ENCODE peak calls at places on chromosomes 5 and 9, in six cellular contexts. N is Peyer's patch, S is IMR-90, U is fibroblast of the aortic adventitia, A is lower leg skin, Z is dorsolateral prefrontal cortex. E is an unnamed sample.

GRCh38 chr5:81256766-81257165 is 23.6 kb downstream of the CKMT2 start:
- DNase-seq in S (no peak), U (no peak), Z (no peak), N (no peak), A (no peak), E (no peak)

GRCh38 chr9:9523476-9523875 is 1089.3 kb downstream of the PTPRD start:
- DNase-seq in N (no peak), U (no peak), A (no peak), S (no peak), Z (no peak), E (no peak)

GRCh38 chr9:98175762-98176161 is 16.7 kb downstream of the CORO2A start:
- DNase-seq in Z (no peak), N (no peak), A (no peak), U (no peak), S (no peak), E (no peak)

GRCh38 chr5:103434057-103434456 is 128.5 kb downstream of the NUDT12 start:
- DNase-seq in U (no peak), N (no peak), A (no peak), S (no peak), Z (no peak), E (no peak)

GRCh38 chr5:115126303-115126702 is 43.4 kb downstream of the TRIM36 start:
- DNase-seq in Z (no peak), U (no peak), N (no peak), A (no peak), S (peak), E (no peak)

GRCh38 chr9:105021917-105022316 is 94.0 kb upstream of the ABCA1 start:
- DNase-seq in N (no peak), S (no peak), A (no peak), Z (no peak), U (no peak), E (no peak)

GRCh38 chr5:72895758-72896157 is 60.1 kb upstream of the FCHO2 start:
- DNase-seq in U (no peak), N (no peak), S (no peak), A (no peak), Z (no peak), E (no peak)

GRCh38 chr9:135516132-135516860 is 4.9 kb upstream of the LCN1 start:
- DNase-seq in Z (no peak), U (no peak), N (no peak), A (peak), S (no peak), E (no peak)

GRCh38 chr9:134913713-134914500 is 3.8 kb downstream of the FCN1 start:
- DNase-seq in U (no peak), Z (no peak), A (peak), N (no peak), S (no peak), E (no peak)

GRCh38 chr9:36163049-36163839 is 5.9 kb upstream of the CCIN start:
- DNase-seq in Z (peak), N (no peak), A (no peak), S (peak), U (peak), E (no peak)

GRCh38 chr5:60779431-60779830 is 64.6 kb downstream of the ELOVL7 start:
- DNase-seq in N (no peak), A (no peak), U (no peak), S (no peak), Z (no peak), E (no peak)

GRCh38 chr9:33159058-33159759 is 7.9 kb downstream of the B4GALT1 start:
- DNase-seq in A (peak), S (peak), U (peak), N (peak), Z (no peak), E (peak)

GRCh38 chr5:150469718-150470470 is 20.4 kb upstream of the RPS14 start:
- DNase-seq in Z (no peak), N (no peak), S (peak), U (peak), A (no peak), E (no peak)

GRCh38 chr9:33076031-33076359 is 479 bp downstream of the SMU1 start:
- DNase-seq in N (no peak), U (no peak), A (no peak), Z (no peak), S (peak), E (no peak)

GRCh38 chr5:32123889-32124676 is 50.0 kb downstream of the GOLPH3 start:
- DNase-seq in N (no peak), U (no peak), A (no peak), Z (no peak), S (no peak), E (no peak)

GRCh38 chr5:54965806-54966205 is 19.6 kb downstream of the ESM1 start:
- DNase-seq in U (no peak), A (no peak), N (no peak), S (no peak), Z (no peak), E (no peak)

GRCh38 chr5:54956922-54957321 is 28.5 kb downstream of the ESM1 start:
- DNase-seq in U (peak), A (no peak), Z (no peak), N (no peak), S (no peak), E (no peak)

GRCh38 chr5:54964405-54964804 is 21.0 kb downstream of the ESM1 start:
- DNase-seq in A (no peak), U (no peak), Z (no peak), N (no peak), S (no peak), E (no peak)

GRCh38 chr5:54959673-54960418 is 25.5 kb downstream of the ESM1 start:
- DNase-seq in S (no peak), A (no peak), U (no peak), N (no peak), Z (no peak), E (no peak)
- TF ChIP-seq CTCF in S (peak), A (no peak), U (peak), N (no peak), Z (no peak), E (no peak)

GRCh38 chr9:130450344-130451003 is 5.7 kb downstream of the ASS1 start:
- DNase-seq in Z (no peak), S (no peak), N (peak), A (no peak), U (no peak), E (no peak)

GRCh38 chr9:130451004-130451390 is 6.2 kb downstream of the ASS1 start:
- DNase-seq in S (no peak), A (no peak), U (no peak), Z (no peak), N (no peak), E (no peak)

GRCh38 chr9:130453487-130453886 is 8.7 kb downstream of the ASS1 start:
- DNase-seq in N (peak), Z (no peak), A (no peak), S (peak), U (peak), E (no peak)

GRCh38 chr9:130452835-130453234 is 8.1 kb downstream of the ASS1 start:
- DNase-seq in U (no peak), N (no peak), S (no peak), Z (no peak), A (no peak), E (no peak)

DNA sequence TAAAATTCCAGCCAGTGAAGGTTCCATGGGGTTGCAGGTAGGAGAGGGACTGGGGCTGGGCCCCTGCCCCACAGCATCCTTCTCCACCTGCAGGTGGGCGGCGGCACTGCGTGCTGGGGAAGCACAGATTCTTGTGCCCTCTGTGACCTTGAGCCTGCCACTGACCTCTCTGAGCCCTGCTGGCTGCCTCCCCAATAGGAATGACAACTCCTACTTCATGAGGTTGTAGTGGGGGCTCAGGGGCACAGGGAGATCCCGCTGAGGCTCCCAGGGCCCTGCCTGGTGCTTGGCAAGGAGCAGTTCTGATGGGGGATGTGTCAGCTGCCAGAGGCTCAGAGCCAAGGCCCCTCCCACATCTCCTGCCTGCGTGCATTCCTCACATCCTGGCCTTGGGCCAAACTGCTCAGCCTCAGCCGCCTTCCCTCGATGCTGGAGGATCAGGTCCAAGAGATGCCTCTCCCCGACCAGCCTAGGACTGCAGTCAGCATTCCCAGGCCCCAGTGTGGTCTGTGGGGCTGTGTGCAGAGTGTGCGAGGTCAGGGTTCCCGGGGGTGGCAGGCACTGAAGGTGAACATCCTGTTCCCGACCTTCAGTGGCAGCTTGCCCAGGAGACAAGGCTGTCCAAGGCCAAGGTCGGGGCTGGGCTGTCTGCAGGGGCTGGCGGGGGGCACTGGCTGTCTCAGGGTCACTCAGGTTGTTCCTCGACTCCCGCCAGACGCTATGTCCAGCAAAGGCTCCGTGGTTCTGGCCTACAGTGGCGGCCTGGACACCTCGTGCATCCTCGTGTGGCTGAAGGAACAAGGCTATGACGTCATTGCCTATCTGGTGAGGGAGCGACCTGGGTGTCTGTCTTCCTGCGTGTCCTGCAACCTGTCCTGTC is 7.0 kb downstream of the ASS1 start:
- DNase-seq in A (peak), U (peak), Z (peak), S (peak), N (peak), E (peak)
- TF ChIP-seq CTCF in A (no peak), U (peak), Z (no peak), S (peak), N (peak), E (no peak)

DNA sequence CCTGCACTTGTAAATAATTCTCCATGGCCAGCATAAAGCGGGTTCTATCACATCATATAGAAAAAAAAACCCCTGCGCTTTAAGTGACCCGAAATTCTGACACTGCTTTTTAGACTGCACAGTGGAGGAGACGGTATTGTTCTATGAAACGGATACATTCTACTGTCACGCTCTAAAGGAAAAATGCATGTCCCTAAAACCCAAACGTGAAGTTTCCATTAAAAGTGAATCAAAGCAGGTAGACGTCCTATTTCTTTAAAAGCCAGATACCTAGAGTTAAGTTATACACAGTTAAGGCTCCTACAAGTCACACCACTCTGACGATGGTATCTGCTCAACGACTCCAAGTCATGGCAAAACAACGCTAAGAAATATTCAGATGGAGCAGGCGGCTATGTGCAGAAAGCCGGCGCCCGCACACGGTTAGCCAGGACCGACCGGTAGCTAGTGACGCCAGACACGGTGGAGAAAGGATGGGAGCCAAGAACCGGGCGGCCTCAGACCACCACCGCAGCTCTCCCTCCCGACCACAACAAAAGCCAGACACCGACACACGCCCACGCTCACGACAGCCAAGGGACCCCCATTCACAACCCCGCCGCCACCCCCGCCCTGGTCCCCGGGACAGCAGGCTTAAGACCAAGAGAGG is 752 bp downstream of the SKP1 start:
- DNase-seq in U (peak), A (no peak), S (peak), N (no peak), Z (no peak), E (no peak)
- TF ChIP-seq CTCF in U (no peak), A (no peak), S (no peak), N (no peak), Z (no peak), E (no peak)

GRCh38 chr9:17402309-17402708 is 176.6 kb upstream of the SH3GL2 start:
- DNase-seq in S (peak), Z (no peak), U (peak), N (no peak), A (no peak), E (no peak)
- TF ChIP-seq CTCF in S (peak), Z (no peak), U (no peak), N (no peak), A (no peak), E (no peak)

GRCh38 chr5:2005101-2006041 is 122.6 kb upstream of the IRX4 start:
- DNase-seq in S (no peak), Z (no peak), N (no peak), A (peak), U (no peak), E (peak)
- TF ChIP-seq CTCF in S (no peak), Z (no peak), N (no peak), A (no peak), U (no peak), E (no peak)

DNA sequence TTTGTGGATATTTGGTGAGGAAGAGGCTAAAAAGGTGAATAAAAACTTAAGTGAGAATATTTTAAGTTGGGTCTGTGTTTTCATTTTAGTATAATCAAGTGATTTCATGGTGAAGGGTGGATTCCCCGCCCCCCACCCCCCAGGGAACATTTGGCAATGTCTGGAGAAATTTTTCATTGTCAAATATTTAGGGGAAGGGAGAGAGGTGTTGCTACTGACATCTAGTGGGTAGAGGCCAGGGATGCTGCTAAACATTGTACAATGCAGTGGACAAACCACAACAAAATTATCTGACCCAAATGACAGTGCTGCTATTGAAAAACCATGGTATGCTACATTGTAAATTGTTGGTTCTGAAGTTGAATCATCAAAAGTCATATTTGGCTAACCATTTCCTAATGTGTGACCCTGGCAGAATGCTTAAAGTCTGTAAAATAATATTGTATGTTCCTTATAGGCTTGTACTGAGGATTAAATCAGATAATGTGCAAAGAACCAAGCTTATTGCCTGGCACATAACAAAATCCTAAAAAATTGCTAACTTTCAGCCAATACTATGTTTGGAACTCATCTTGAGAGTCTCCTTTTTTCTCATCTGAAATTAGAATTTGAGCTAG is 5.6 kb downstream of the C5orf24 start:
- DNase-seq in U (peak), S (peak), Z (no peak), A (no peak), N (no peak), E (no peak)
- TF ChIP-seq CTCF in U (peak), S (peak), Z (no peak), A (no peak), N (no peak), E (no peak)

GRCh38 chr5:142597546-142598337 is 88.1 kb downstream of the FGF1 start:
- DNase-seq in N (no peak), A (no peak), U (peak), Z (peak), S (peak), E (no peak)
- TF ChIP-seq CTCF in N (no peak), A (no peak), U (peak), Z (no peak), S (no peak), E (no peak)

DNA sequence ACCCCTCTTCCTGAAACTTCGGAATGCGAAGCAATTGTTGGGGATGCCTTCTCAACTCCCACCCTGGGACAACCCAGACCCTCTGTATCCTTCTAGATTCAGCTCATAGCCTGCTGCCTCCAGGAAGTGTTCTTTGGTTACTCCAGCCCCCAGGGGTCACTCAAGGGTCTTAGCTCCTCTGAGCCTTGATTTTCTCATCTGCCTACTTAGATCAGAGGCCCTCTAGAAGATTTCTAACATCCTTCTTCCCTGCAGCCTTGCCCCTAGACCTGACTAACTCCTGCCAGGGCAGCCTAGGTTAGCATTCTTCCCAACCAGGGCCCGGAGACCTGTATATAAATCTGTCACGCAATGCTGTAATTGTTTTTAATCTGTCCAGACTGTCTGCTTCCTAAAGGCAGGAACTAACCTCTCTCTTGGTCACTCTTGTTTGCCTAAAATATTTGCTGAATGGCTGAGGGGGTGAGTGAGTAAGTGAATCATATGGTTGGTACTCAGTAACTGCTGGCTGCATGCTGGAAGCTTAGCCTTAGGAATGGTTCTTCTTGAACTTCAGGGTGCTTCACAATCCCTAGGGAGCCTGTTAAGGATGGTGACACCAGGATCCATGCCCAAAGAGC is 8.2 kb downstream of the GALNT10 start:
- DNase-seq in N (no peak), Z (no peak), U (peak), S (peak), A (no peak), E (no peak)
- TF ChIP-seq CTCF in N (no peak), Z (no peak), U (no peak), S (no peak), A (no peak), E (no peak)

E was measured in lung.